ENCODE peak calls at places on chromosomes 1 and 21, in four cellular contexts. One of them, this sample, is unnamed.

GRCh38 chr1:145956776-145957442 is 908 bp downstream of the LIX1L start:
- DNase-seq in epithelial cell of esophagus: no peak
- DNase-seq in cardiac muscle cell: no peak
- DNase-seq in NCI-H1092: no peak
- DNase-seq in this sample: peak

GRCh38 chr1:47569681-47570470 is 132.0 kb downstream of the FOXD2 start:
- DNase-seq in cardiac muscle cell: peak
- DNase-seq in epithelial cell of esophagus: peak
- DNase-seq in NCI-H1092: no peak
- DNase-seq in this sample: peak

GRCh38 chr1:177045156-177045555 is 119.4 kb downstream of the ASTN1 start:
- DNase-seq in NCI-H1092: no peak
- DNase-seq in cardiac muscle cell: peak
- DNase-seq in epithelial cell of esophagus: no peak
- DNase-seq in this sample: no peak

GRCh38 chr1:4931486-4931885 is 277.1 kb downstream of the AJAP1 start:
- DNase-seq in cardiac muscle cell: no peak
- DNase-seq in epithelial cell of esophagus: peak
- DNase-seq in NCI-H1092: no peak
- DNase-seq in this sample: no peak

GRCh38 chr21:29056005-29056404 is 17.4 kb downstream of the CCT8 start:
- DNase-seq in NCI-H1092: no peak
- DNase-seq in epithelial cell of esophagus: peak
- DNase-seq in cardiac muscle cell: no peak
- DNase-seq in this sample: no peak

GRCh38 chr1:227781314-227781930 is 34.1 kb upstream of the PRSS38 start:
- DNase-seq in cardiac muscle cell: no peak
- DNase-seq in epithelial cell of esophagus: no peak
- DNase-seq in NCI-H1092: no peak
- DNase-seq in this sample: no peak

GRCh38 chr1:46409063-46409372 is 14.9 kb downstream of the FAAH start:
- DNase-seq in NCI-H1092: no peak
- DNase-seq in epithelial cell of esophagus: no peak
- DNase-seq in cardiac muscle cell: no peak
- DNase-seq in this sample: no peak

GRCh38 chr21:39961251-39961650 is 94.0 kb downstream of the PCP4 start:
- DNase-seq in cardiac muscle cell: no peak
- DNase-seq in NCI-H1092: no peak
- DNase-seq in epithelial cell of esophagus: no peak
- DNase-seq in this sample: no peak

GRCh38 chr1:15573477-15573876 is 11.4 kb downstream of the AGMAT start:
- DNase-seq in cardiac muscle cell: no peak
- DNase-seq in epithelial cell of esophagus: peak
- DNase-seq in NCI-H1092: no peak
- DNase-seq in this sample: peak

GRCh38 chr1:191155178-191155577 is 677.5 kb upstream of the BRINP3 start:
- DNase-seq in NCI-H1092: no peak
- DNase-seq in cardiac muscle cell: no peak
- DNase-seq in epithelial cell of esophagus: no peak
- DNase-seq in this sample: no peak

GRCh38 chr21:16454371-16454770 is 724.6 kb downstream of the USP25 start:
- DNase-seq in cardiac muscle cell: no peak
- DNase-seq in epithelial cell of esophagus: peak
- DNase-seq in NCI-H1092: peak
- DNase-seq in this sample: peak

GRCh38 chr1:2234762-2235113 is 6.6 kb downstream of the SKI start:
- DNase-seq in epithelial cell of esophagus: no peak
- DNase-seq in NCI-H1092: no peak
- DNase-seq in cardiac muscle cell: no peak
- DNase-seq in this sample: no peak

GRCh38 chr1:99731384-99731783 is 35.1 kb downstream of the FRRS1 start:
- DNase-seq in epithelial cell of esophagus: no peak
- DNase-seq in cardiac muscle cell: no peak
- DNase-seq in NCI-H1092: no peak
- DNase-seq in this sample: peak

GRCh38 chr1:21872445-21873079 is 60.5 kb downstream of the LDLRAD2 start:
- DNase-seq in epithelial cell of esophagus: peak
- DNase-seq in NCI-H1092: no peak
- DNase-seq in cardiac muscle cell: no peak
- DNase-seq in this sample: no peak

GRCh38 chr1:41540886-41541591 is 56.6 kb upstream of the EDN2 start:
- DNase-seq in NCI-H1092: no peak
- DNase-seq in cardiac muscle cell: no peak
- DNase-seq in epithelial cell of esophagus: no peak
- DNase-seq in this sample: peak

GRCh38 chr1:166875302-166875733 is 746 bp downstream of the TADA1 start:
- DNase-seq in NCI-H1092: no peak
- DNase-seq in cardiac muscle cell: no peak
- DNase-seq in epithelial cell of esophagus: no peak
- DNase-seq in this sample: no peak

This sample was measured in choroid plexus epithelial cell.